ENCODE peak calls at places on chromosomes 11 and 22, in four cellular contexts. J, K, A and O are unnamed samples.

GRCh38 chr11:22785251-22785650 is 44.4 kb downstream of the SVIP start:
- DNase-seq in J (no peak), K (no peak), A (no peak), O (no peak)

GRCh38 chr11:88861618-88862017 is 204.2 kb downstream of the GRM5 start:
- DNase-seq in J (no peak), K (no peak), A (no peak), O (no peak)

GRCh38 chr11:2527621-2528291 is 82.9 kb downstream of the KCNQ1 start:
- DNase-seq in J (no peak), K (no peak), A (no peak), O (no peak)

GRCh38 chr11:116910378-116910777 is 73.0 kb upstream of the APOA1 start:
- DNase-seq in J (no peak), K (no peak), A (no peak), O (no peak)

GRCh38 chr11:26193714-26194373 is 138.1 kb upstream of the ANO3 start:
- DNase-seq in J (no peak), K (no peak), A (no peak), O (no peak)

GRCh38 chr11:11179239-11179638 is 173.8 kb downstream of the CSNK2A3 start:
- DNase-seq in J (peak; percentile 23), K (no peak), A (no peak), O (no peak)

GRCh38 chr11:114395776-114396175 is 4.5 kb downstream of the C11orf71 start:
- DNase-seq in J (peak; percentile 15), K (no peak), A (no peak), O (no peak)

GRCh38 chr11:110431212-110432073 is 1.7 kb downstream of the FDX1 start:
- DNase-seq in J (no peak), K (no peak), A (peak; percentile 9), O (no peak)

GRCh38 chr22:47249370-47249928 is 487.0 kb downstream of the TBC1D22A start:
- DNase-seq in J (no peak), K (no peak), A (no peak), O (no peak)

GRCh38 chr11:3106736-3107524 is 49.7 kb upstream of the CARS1 start:
- DNase-seq in J (no peak), K (no peak), A (peak; percentile 23), O (no peak)

GRCh38 chr11:66373261-66373660 is 1.7 kb upstream of the SLC29A2 start:
- DNase-seq in J (no peak), K (no peak), A (no peak), O (no peak)

GRCh38 chr11:47786373-47786772 is 19.2 kb upstream of the FNBP4 start:
- DNase-seq in J (no peak), K (no peak), A (peak; percentile 18), O (no peak)

GRCh38 chr11:115247404-115247803 is 256.8 kb downstream of the CADM1 start:
- DNase-seq in J (no peak), K (no peak), A (no peak), O (no peak)

GRCh38 chr22:21623402-21623970 is 6.3 kb downstream of the YDJC start:
- DNase-seq in J (no peak), K (no peak), A (no peak), O (no peak)

GRCh38 chr11:73001615-73002014 is 140.5 kb downstream of the FCHSD2 start:
- DNase-seq in J (no peak), K (no peak), A (no peak), O (no peak)

GRCh38 chr22:20205964-20206708 is 55.3 kb upstream of the CCDC188 start:
- DNase-seq in J (peak; percentile 75), K (peak; percentile 49), A (no peak), O (no peak)

GRCh38 chr11:119376197-119376847 is 5.2 kb downstream of the USP2 start:
- DNase-seq in J (no peak), K (no peak), A (peak; percentile 33), O (peak; percentile 37)

GRCh38 chr11:35174666-35175065 is 35.7 kb downstream of the CD44 start:
- DNase-seq in J (no peak), K (no peak), A (no peak), O (no peak)

GRCh38 chr11:409008-409599 is 5.7 kb downstream of the SIGIRR start:
- DNase-seq in J (no peak), K (no peak), A (no peak), O (no peak)

GRCh38 chr11:64357904-64358535 is 942 bp upstream of the RPS6KA4 start:
- DNase-seq in J (no peak), K (peak; percentile 95), A (peak; percentile 63), O (no peak)

GRCh38 chr11:133898031-133898769 is 52.9 kb upstream of the SPATA19 start:
- DNase-seq in J (no peak), K (no peak), A (no peak), O (no peak)

GRCh38 chr11:40290031-40290650 is 1169.3 kb downstream of the LRRC4C start:
- DNase-seq in J (no peak), K (no peak), A (no peak), O (no peak)

GRCh38 chr11:69241844-69242582 is 51.9 kb upstream of the MYEOV start:
- DNase-seq in J (no peak), K (no peak), A (no peak), O (no peak)

GRCh38 chr11:126134461-126135155 is 71.9 kb upstream of the CDON start:
- DNase-seq in J (no peak), K (no peak), A (no peak), O (no peak)

GRCh38 chr11:42462558-42463310 is 849.1 kb upstream of the API5 start:
- DNase-seq in J (no peak), K (no peak), A (no peak), O (no peak)

GRCh38 chr22:44443641-44444235 is 54.3 kb downstream of the RTL6 start:
- DNase-seq in J (no peak), K (no peak), A (no peak), O (no peak)

GRCh38 chr22:23305922-23306374 is 125.6 kb downstream of the BCR start:
- DNase-seq in J (no peak), K (no peak), A (peak; percentile 75), O (no peak)

GRCh38 chr11:46724088-46724487 is 5.1 kb downstream of the F2 start:
- DNase-seq in J (no peak), K (no peak), A (no peak), O (no peak)

GRCh38 chr22:42622061-42622710 is 7.5 kb upstream of the POLDIP3 start:
- DNase-seq in J (no peak), K (no peak), A (no peak), O (no peak)

GRCh38 chr11:60939828-60940227 is 12.1 kb downstream of the SLC15A3 start:
- DNase-seq in J (no peak), K (no peak), A (no peak), O (no peak)

GRCh38 chr22:22196833-22197477 is 47.6 kb upstream of the VPREB1 start:
- DNase-seq in J (no peak), K (no peak), A (no peak), O (no peak)

GRCh38 chr22:48981671-48982070 is 846.0 kb downstream of the BRD1 start:
- DNase-seq in J (no peak), K (no peak), A (no peak), O (no peak)

GRCh38 chr22:48976556-48977535 is 850.8 kb downstream of the BRD1 start:
- DNase-seq in J (no peak), K (no peak), A (no peak), O (no peak)

GRCh38 chr22:48980918-48981317 is 846.8 kb downstream of the BRD1 start:
- DNase-seq in J (no peak), K (no peak), A (no peak), O (no peak)

GRCh38 chr22:48980409-48980808 is 847.3 kb downstream of the BRD1 start:
- DNase-seq in J (no peak), K (no peak), A (no peak), O (no peak)

DNA sequence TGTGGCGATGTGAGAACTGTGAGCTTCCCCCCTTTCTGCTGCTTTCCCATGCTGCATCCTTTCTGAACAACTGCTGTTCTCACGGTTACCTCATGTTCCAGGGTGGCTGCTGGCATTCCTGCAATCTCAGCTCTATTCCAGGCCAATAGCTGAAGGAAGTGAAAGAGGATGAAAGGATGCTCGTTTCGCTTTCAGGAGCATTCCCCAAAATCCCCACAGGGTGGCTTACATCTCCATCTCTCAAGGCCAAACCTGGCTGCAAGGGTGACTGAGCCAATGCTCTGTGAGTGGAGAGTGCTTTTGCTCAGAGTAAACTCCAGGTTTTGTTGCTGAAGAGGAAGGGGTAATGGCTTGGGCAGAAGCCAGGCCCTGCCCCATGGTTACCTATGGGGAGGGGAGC is 848.2 kb downstream of the BRD1 start:
- DNase-seq in J (peak; percentile 26), K (no peak), A (no peak), O (no peak)
- TF ChIP-seq CTCF in J (peak; percentile 58), K (peak; percentile 56), A (peak; percentile 10), O (peak; percentile 39)

GRCh38 chr11:45361551-45361950 is 75.4 kb upstream of the SYT13 start:
- DNase-seq in J (no peak), K (no peak), A (no peak), O (no peak)

GRCh38 chr11:45366196-45366595 is 80.1 kb upstream of the SYT13 start:
- DNase-seq in J (no peak), K (no peak), A (no peak), O (no peak)

GRCh38 chr11:45366839-45367238 is 80.7 kb upstream of the SYT13 start:
- DNase-seq in J (no peak), K (no peak), A (no peak), O (no peak)

DNA sequence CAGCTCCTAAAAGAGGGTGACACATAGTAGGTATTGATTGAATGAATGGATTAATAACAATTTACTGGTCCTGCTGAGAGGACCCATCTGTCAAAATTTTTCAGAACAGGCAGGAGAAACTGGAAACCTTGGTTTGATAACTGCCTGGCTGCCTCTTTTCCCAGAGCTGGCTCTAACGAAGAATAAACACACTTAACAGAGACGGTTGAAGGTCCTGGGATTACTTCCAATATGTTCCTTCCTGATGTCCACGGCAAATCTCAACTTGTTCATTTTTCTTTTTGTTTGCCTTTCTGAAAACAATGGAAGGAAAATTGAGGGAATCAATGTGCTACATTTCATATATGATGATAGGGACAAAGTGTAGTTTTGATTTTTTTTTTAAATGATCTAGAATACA is 76.5 kb upstream of the SYT13 start:
- DNase-seq in J (no peak), K (no peak), A (no peak), O (no peak)
- TF ChIP-seq CTCF in J (no peak), K (no peak), A (no peak), O (no peak)

DNA sequence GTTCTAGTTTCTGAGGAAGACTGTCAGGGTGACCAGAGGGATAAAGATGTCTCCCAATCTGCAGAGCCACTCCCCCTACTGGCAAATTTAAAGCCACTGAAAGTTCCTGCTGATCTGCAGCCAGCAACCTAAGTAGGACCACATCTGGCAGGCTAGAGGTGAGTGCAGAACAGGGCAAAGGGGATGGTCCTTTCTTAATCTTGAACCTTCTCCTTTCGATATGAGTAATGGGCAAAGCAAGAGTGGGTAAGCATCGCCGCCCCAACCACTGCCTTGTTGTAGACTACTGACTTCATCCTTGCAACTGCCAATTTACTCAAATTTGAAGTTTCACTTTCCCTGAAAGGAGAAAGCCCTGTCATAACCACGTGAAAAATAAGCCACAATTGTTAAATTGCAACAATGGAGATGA is 30.7 kb downstream of the SCUBE2 start:
- DNase-seq in J (no peak), K (no peak), A (no peak), O (no peak)
- TF ChIP-seq CTCF in J (peak; percentile 52), K (no peak), A (peak; percentile 18), O (no peak)

GRCh38 chr11:58497951-58498350 is 10.0 kb downstream of the OR5B21 start:
- DNase-seq in J (no peak), K (no peak), A (no peak), O (no peak)

GRCh38 chr11:58494096-58494495 is 13.8 kb downstream of the OR5B21 start:
- DNase-seq in J (no peak), K (no peak), A (no peak), O (no peak)

GRCh38 chr11:58498464-58498863 is 9.4 kb downstream of the OR5B21 start:
- DNase-seq in J (no peak), K (no peak), A (no peak), O (no peak)

GRCh38 chr11:58493676-58494075 is 14.2 kb downstream of the OR5B21 start:
- DNase-seq in J (no peak), K (no peak), A (no peak), O (no peak)

GRCh38 chr11:58495906-58496305 is 12.0 kb downstream of the OR5B21 start:
- DNase-seq in J (no peak), K (no peak), A (no peak), O (no peak)
- TF ChIP-seq CTCF in J (no peak), K (no peak), A (no peak), O (no peak)